ENCODE peak calls at places on chromosome 21, in six cellular contexts. One of them, this sample, is unnamed.

GRCh38 chr21:45118099-45118498 is 43.7 kb downstream of the ADARB1 start:
- DNase-seq in lower leg skin: no peak
- DNase-seq in mesenchymal stem cell: no peak
- DNase-seq in stimulated activated CD4-positive, alpha-beta T cell treated with anti-CD3 and anti-CD28 coated beads, TNF-alpha, amount 100 ng/mL, for 1 hour: no peak
- DNase-seq in effector CD4-positive, alpha-beta T cell: no peak
- DNase-seq in GM12865: no peak
- DNase-seq in this sample: no peak

GRCh38 chr21:32233722-32234301 is 45.0 kb downstream of the MIS18A start:
- DNase-seq in lower leg skin: no peak
- DNase-seq in effector CD4-positive, alpha-beta T cell: no peak
- DNase-seq in GM12865: no peak
- DNase-seq in stimulated activated CD4-positive, alpha-beta T cell treated with anti-CD3 and anti-CD28 coated beads, TNF-alpha, amount 100 ng/mL, for 1 hour: no peak
- DNase-seq in mesenchymal stem cell: no peak
- DNase-seq in this sample: no peak

GRCh38 chr21:35981514-35982070 is 78.7 kb downstream of the SETD4 start:
- DNase-seq in lower leg skin: no peak
- DNase-seq in stimulated activated CD4-positive, alpha-beta T cell treated with anti-CD3 and anti-CD28 coated beads, TNF-alpha, amount 100 ng/mL, for 1 hour: no peak
- DNase-seq in effector CD4-positive, alpha-beta T cell: no peak
- DNase-seq in GM12865: no peak
- DNase-seq in mesenchymal stem cell: no peak
- DNase-seq in this sample: no peak

GRCh38 chr21:32538147-32538792 is 47.1 kb downstream of the TCP10L start:
- DNase-seq in effector CD4-positive, alpha-beta T cell: no peak
- DNase-seq in lower leg skin: no peak
- DNase-seq in mesenchymal stem cell: no peak
- DNase-seq in stimulated activated CD4-positive, alpha-beta T cell treated with anti-CD3 and anti-CD28 coated beads, TNF-alpha, amount 100 ng/mL, for 1 hour: no peak
- DNase-seq in GM12865: no peak
- DNase-seq in this sample: no peak

GRCh38 chr21:41247561-41247968 is 69.0 kb upstream of the FAM3B start:
- DNase-seq in effector CD4-positive, alpha-beta T cell: no peak
- DNase-seq in lower leg skin: no peak
- DNase-seq in mesenchymal stem cell: no peak
- DNase-seq in GM12865: no peak
- DNase-seq in stimulated activated CD4-positive, alpha-beta T cell treated with anti-CD3 and anti-CD28 coated beads, TNF-alpha, amount 100 ng/mL, for 1 hour: no peak
- DNase-seq in this sample: peak

GRCh38 chr21:46038871-46039397 is 57.4 kb downstream of the COL6A1 start:
- DNase-seq in GM12865: no peak
- DNase-seq in mesenchymal stem cell: peak
- DNase-seq in effector CD4-positive, alpha-beta T cell: no peak
- DNase-seq in stimulated activated CD4-positive, alpha-beta T cell treated with anti-CD3 and anti-CD28 coated beads, TNF-alpha, amount 100 ng/mL, for 1 hour: no peak
- DNase-seq in lower leg skin: no peak
- DNase-seq in this sample: peak

GRCh38 chr21:31911138-31911907 is 38.5 kb downstream of the HUNK start:
- DNase-seq in lower leg skin: no peak
- DNase-seq in GM12865: no peak
- DNase-seq in mesenchymal stem cell: peak
- DNase-seq in effector CD4-positive, alpha-beta T cell: no peak
- DNase-seq in stimulated activated CD4-positive, alpha-beta T cell treated with anti-CD3 and anti-CD28 coated beads, TNF-alpha, amount 100 ng/mL, for 1 hour: no peak
- DNase-seq in this sample: no peak

GRCh38 chr21:42937960-42938580 is 12.6 kb upstream of the ERVH48-1 start:
- DNase-seq in mesenchymal stem cell: no peak
- DNase-seq in effector CD4-positive, alpha-beta T cell: no peak
- DNase-seq in stimulated activated CD4-positive, alpha-beta T cell treated with anti-CD3 and anti-CD28 coated beads, TNF-alpha, amount 100 ng/mL, for 1 hour: no peak
- DNase-seq in lower leg skin: no peak
- DNase-seq in GM12865: no peak
- DNase-seq in this sample: no peak

GRCh38 chr21:26140185-26140584 is 30.4 kb downstream of the APP start:
- DNase-seq in mesenchymal stem cell: peak
- DNase-seq in stimulated activated CD4-positive, alpha-beta T cell treated with anti-CD3 and anti-CD28 coated beads, TNF-alpha, amount 100 ng/mL, for 1 hour: no peak
- DNase-seq in effector CD4-positive, alpha-beta T cell: no peak
- DNase-seq in GM12865: no peak
- DNase-seq in lower leg skin: no peak
- DNase-seq in this sample: no peak

GRCh38 chr21:45041351-45041805 is 33.0 kb upstream of the ADARB1 start:
- DNase-seq in lower leg skin: peak
- DNase-seq in mesenchymal stem cell: peak
- DNase-seq in stimulated activated CD4-positive, alpha-beta T cell treated with anti-CD3 and anti-CD28 coated beads, TNF-alpha, amount 100 ng/mL, for 1 hour: no peak
- DNase-seq in GM12865: no peak
- DNase-seq in effector CD4-positive, alpha-beta T cell: no peak
- DNase-seq in this sample: no peak

GRCh38 chr21:36749935-36750578 is 51.1 kb downstream of the SIM2 start:
- DNase-seq in GM12865: no peak
- DNase-seq in effector CD4-positive, alpha-beta T cell: no peak
- DNase-seq in lower leg skin: no peak
- DNase-seq in stimulated activated CD4-positive, alpha-beta T cell treated with anti-CD3 and anti-CD28 coated beads, TNF-alpha, amount 100 ng/mL, for 1 hour: no peak
- DNase-seq in mesenchymal stem cell: peak
- DNase-seq in this sample: no peak

GRCh38 chr21:43810505-43811261 is 21.3 kb downstream of the RRP1 start:
- DNase-seq in GM12865: peak
- DNase-seq in mesenchymal stem cell: peak
- DNase-seq in stimulated activated CD4-positive, alpha-beta T cell treated with anti-CD3 and anti-CD28 coated beads, TNF-alpha, amount 100 ng/mL, for 1 hour: peak
- DNase-seq in lower leg skin: peak
- DNase-seq in effector CD4-positive, alpha-beta T cell: peak
- DNase-seq in this sample: no peak

GRCh38 chr21:35548904-35549615 is 500.0 kb upstream of the RUNX1 start:
- DNase-seq in stimulated activated CD4-positive, alpha-beta T cell treated with anti-CD3 and anti-CD28 coated beads, TNF-alpha, amount 100 ng/mL, for 1 hour: no peak
- DNase-seq in effector CD4-positive, alpha-beta T cell: no peak
- DNase-seq in lower leg skin: no peak
- DNase-seq in mesenchymal stem cell: peak
- DNase-seq in GM12865: no peak
- DNase-seq in this sample: no peak

GRCh38 chr21:46005081-46005480 is 23.5 kb downstream of the COL6A1 start:
- DNase-seq in stimulated activated CD4-positive, alpha-beta T cell treated with anti-CD3 and anti-CD28 coated beads, TNF-alpha, amount 100 ng/mL, for 1 hour: no peak
- DNase-seq in lower leg skin: peak
- DNase-seq in effector CD4-positive, alpha-beta T cell: no peak
- DNase-seq in GM12865: no peak
- DNase-seq in mesenchymal stem cell: no peak
- DNase-seq in this sample: no peak

GRCh38 chr21:45383111-45383614 is 21.8 kb upstream of the COL18A1 start:
- DNase-seq in mesenchymal stem cell: no peak
- DNase-seq in GM12865: no peak
- DNase-seq in effector CD4-positive, alpha-beta T cell: no peak
- DNase-seq in lower leg skin: no peak
- DNase-seq in stimulated activated CD4-positive, alpha-beta T cell treated with anti-CD3 and anti-CD28 coated beads, TNF-alpha, amount 100 ng/mL, for 1 hour: no peak
- DNase-seq in this sample: no peak